ENCODE peak calls at places on chromosomes 12 and 14, in eight cellular contexts. P is activated CD4-positive, alpha-beta T cell treated with anti-CD3 and anti-CD28 coated beads, Interleukin-2, amount 10 ng/mL, durations not matched to agents 7 days and 5 days; Z is stromal cell of bone marrow; S is activated gamma-delta T cell treated with Interleukin-2 at 50 U/mL for 16 hours; K is ACHN; W is Daoy; J is stimulated activated naive CD4-positive, alpha-beta T cell; G is MV-4-11. I is an unnamed sample.

GRCh38 chr12:122067966-122068365 is 10.6 kb upstream of the MLXIP start:
- DNase-seq in Z (peak), G (peak), J (peak), S (peak), P (peak), W (peak), K (no peak), I (no peak)

GRCh38 chr12:51269174-51270066 is 795 bp downstream of the SMAGP start:
- DNase-seq in K (peak), W (peak), P (peak), S (peak), Z (no peak), J (peak), G (no peak), I (peak)

GRCh38 chr12:96177013-96177412 is 17.2 kb upstream of the ELK3 start:
- DNase-seq in S (peak), W (peak), J (no peak), P (peak), Z (peak), K (no peak), G (peak), I (no peak)

GRCh38 chr12:89935850-89936249 is 227.2 kb upstream of the ATP2B1 start:
- DNase-seq in W (no peak), Z (no peak), K (no peak), G (no peak), P (no peak), J (no peak), S (no peak), I (no peak)

GRCh38 chr14:40252817-40253447 is 820.7 kb upstream of the FBXO33 start:
- DNase-seq in S (no peak), Z (no peak), J (no peak), G (no peak), W (no peak), K (no peak), P (no peak), I (no peak)

GRCh38 chr12:31277081-31277480 is 48.9 kb downstream of the SINHCAF start:
- DNase-seq in K (no peak), Z (no peak), S (no peak), P (no peak), J (no peak), W (no peak), G (no peak), I (no peak)

GRCh38 chr12:109144224-109144623 is 27.8 kb downstream of the ACACB start:
- DNase-seq in P (no peak), J (no peak), K (no peak), Z (no peak), S (no peak), G (no peak), W (no peak), I (no peak)

GRCh38 chr12:98808243-98808895 is 163.3 kb downstream of the APAF1 start:
- DNase-seq in Z (no peak), P (no peak), J (no peak), S (no peak), G (no peak), K (no peak), W (peak), I (no peak)

GRCh38 chr14:22886500-22887259 is 3.7 kb downstream of the REM2 start:
- DNase-seq in G (peak), Z (peak), J (peak), W (peak), K (peak), S (peak), P (peak), I (peak)

GRCh38 chr14:103023881-103024473 is 33.4 kb downstream of the CDC42BPB start:
- DNase-seq in K (no peak), Z (no peak), P (no peak), G (no peak), W (peak), J (no peak), S (no peak), I (no peak)

GRCh38 chr12:12717586-12718381 is 616 bp downstream of the CDKN1B start:
- DNase-seq in G (peak), Z (no peak), P (peak), S (no peak), J (peak), W (peak), K (peak), I (peak)

GRCh38 chr14:96091941-96092411 is 52.8 kb downstream of the C14orf132 start:
- DNase-seq in J (no peak), W (no peak), K (no peak), G (no peak), P (no peak), S (no peak), Z (peak), I (no peak)

GRCh38 chr14:77682158-77682553 is 25.7 kb downstream of the ALKBH1 start:
- DNase-seq in S (no peak), J (no peak), K (no peak), Z (peak), P (no peak), W (no peak), G (no peak), I (no peak)

GRCh38 chr14:69693145-69693544 is 73.8 kb upstream of the SRSF5 start:
- DNase-seq in J (no peak), S (no peak), Z (no peak), P (no peak), W (no peak), K (no peak), G (peak), I (no peak)

GRCh38 chr12:131369094-131369845 is 341.6 kb upstream of the SFSWAP start:
- DNase-seq in K (no peak), Z (no peak), P (no peak), W (no peak), J (no peak), G (no peak), S (no peak), I (peak)

GRCh38 chr12:26112703-26113147 is 12.1 kb downstream of the BHLHE41 start:
- DNase-seq in G (no peak), J (no peak), P (no peak), S (no peak), Z (no peak), W (peak), K (peak), I (peak)

GRCh38 chr14:41225433-41225832 is 381.2 kb upstream of the LRFN5 start:
- DNase-seq in W (no peak), Z (no peak), S (no peak), K (no peak), G (no peak), J (no peak), P (no peak), I (no peak)

GRCh38 chr12:46516933-46517578 is 144.5 kb upstream of the SLC38A2 start:
- DNase-seq in J (peak), K (no peak), W (no peak), P (peak), G (peak), S (no peak), Z (no peak), I (no peak)

GRCh38 chr12:19575307-19576243 is 136.3 kb downstream of the AEBP2 start:
- DNase-seq in P (no peak), K (peak), J (no peak), S (no peak), G (no peak), W (peak), Z (no peak), I (no peak)

GRCh38 chr14:75476274-75476995 is 45.8 kb upstream of the BATF start:
- DNase-seq in K (no peak), Z (no peak), S (no peak), W (no peak), G (no peak), J (no peak), P (no peak), I (no peak)

GRCh38 chr12:67592228-67593011 is 56.1 kb upstream of the DYRK2 start:
- DNase-seq in W (peak), S (no peak), K (peak), Z (peak), G (no peak), J (peak), P (peak), I (no peak)

GRCh38 chr12:126534495-126534894 is 1469.3 kb downstream of the AACS start:
- DNase-seq in G (no peak), Z (no peak), W (no peak), K (no peak), J (no peak), P (no peak), S (no peak), I (no peak)

GRCh38 chr14:92074555-92074954 is 31.8 kb downstream of the ATXN3 start:
- DNase-seq in S (no peak), W (no peak), J (no peak), G (peak), K (no peak), Z (no peak), P (no peak), I (no peak)

GRCh38 chr14:20477211-20477876 is 8.1 kb downstream of the PNP start:
- DNase-seq in K (no peak), G (peak), P (peak), S (peak), W (peak), J (peak), Z (no peak), I (peak)

GRCh38 chr14:35388656-35389314 is 15.8 kb downstream of the NFKBIA start:
- DNase-seq in Z (no peak), S (no peak), K (no peak), W (no peak), G (no peak), P (no peak), J (no peak), I (no peak)

GRCh38 chr12:2378835-2379330 is 326.1 kb downstream of the CACNA1C start:
- DNase-seq in J (no peak), K (no peak), P (no peak), G (peak), W (no peak), S (no peak), Z (no peak), I (no peak)

GRCh38 chr14:53190938-53191337 is 37.8 kb upstream of the DDHD1 start:
- DNase-seq in S (no peak), J (no peak), P (no peak), G (no peak), K (no peak), Z (no peak), W (no peak), I (no peak)

GRCh38 chr12:79424109-79424721 is 266.5 kb downstream of the PAWR start:
- DNase-seq in J (no peak), K (peak), G (no peak), P (no peak), S (no peak), Z (peak), W (peak), I (no peak)

I was measured in islet precursor cell.